ENCODE peak calls at places on chromosomes 16 and 17, in five cellular contexts. One of them, this sample, is unnamed.

GRCh38 chr17:45013021-45013997 is 38.1 kb downstream of the DCAKD start:
- DNase-seq in psoas muscle: no peak
- DNase-seq in Peyer's patch: no peak
- DNase-seq in brain microvascular endothelial cell: no peak
- DNase-seq in thoracic aorta: no peak
- DNase-seq in this sample: no peak

GRCh38 chr16:81873221-81873620 is 94.1 kb downstream of the PLCG2 start:
- DNase-seq in thoracic aorta: no peak
- DNase-seq in psoas muscle: no peak
- DNase-seq in brain microvascular endothelial cell: no peak
- DNase-seq in Peyer's patch: no peak
- DNase-seq in this sample: no peak

GRCh38 chr17:67481808-67482207 is 104.7 kb downstream of the PITPNC1 start:
- DNase-seq in thoracic aorta: no peak
- DNase-seq in brain microvascular endothelial cell: no peak
- DNase-seq in psoas muscle: no peak
- DNase-seq in Peyer's patch: no peak
- DNase-seq in this sample: no peak

GRCh38 chr16:57260294-57260929 is 15.4 kb downstream of the ARL2BP start:
- DNase-seq in Peyer's patch: no peak
- DNase-seq in thoracic aorta: no peak
- DNase-seq in psoas muscle: no peak
- DNase-seq in brain microvascular endothelial cell: peak; percentile 66
- DNase-seq in this sample: peak; percentile 41

GRCh38 chr16:89906141-89907025 is 12.3 kb upstream of the MC1R start:
- DNase-seq in psoas muscle: no peak
- DNase-seq in Peyer's patch: no peak
- DNase-seq in thoracic aorta: no peak
- DNase-seq in brain microvascular endothelial cell: no peak
- DNase-seq in this sample: no peak

GRCh38 chr17:32627233-32628008 is 140.6 kb downstream of the CDK5R1 start:
- DNase-seq in psoas muscle: no peak
- DNase-seq in Peyer's patch: no peak
- DNase-seq in brain microvascular endothelial cell: peak; percentile 39
- DNase-seq in thoracic aorta: no peak
- DNase-seq in this sample: no peak

GRCh38 chr17:1241904-1242303 is 28.3 kb upstream of the BHLHA9 start:
- DNase-seq in Peyer's patch: no peak
- DNase-seq in thoracic aorta: no peak
- DNase-seq in psoas muscle: peak; percentile 51
- DNase-seq in brain microvascular endothelial cell: peak; percentile 47
- DNase-seq in this sample: no peak

GRCh38 chr17:43667506-43668438 is 6.0 kb upstream of the MEOX1 start:
- DNase-seq in thoracic aorta: no peak
- DNase-seq in Peyer's patch: no peak
- DNase-seq in brain microvascular endothelial cell: peak; percentile 28
- DNase-seq in psoas muscle: no peak
- DNase-seq in this sample: no peak

GRCh38 chr17:58577696-58578095 is 63.3 kb upstream of the MTMR4 start:
- DNase-seq in thoracic aorta: no peak
- DNase-seq in brain microvascular endothelial cell: peak; percentile 33
- DNase-seq in Peyer's patch: peak; percentile 41
- DNase-seq in psoas muscle: peak; percentile 16
- DNase-seq in this sample: peak; percentile 55

GRCh38 chr17:50848039-50848438 is 12.7 kb downstream of the WFIKKN2 start:
- DNase-seq in psoas muscle: no peak
- DNase-seq in brain microvascular endothelial cell: no peak
- DNase-seq in thoracic aorta: no peak
- DNase-seq in Peyer's patch: no peak
- DNase-seq in this sample: no peak

GRCh38 chr17:46943511-46944393 is 20.8 kb downstream of the GOSR2 start:
- DNase-seq in thoracic aorta: no peak
- DNase-seq in Peyer's patch: no peak
- DNase-seq in psoas muscle: no peak
- DNase-seq in brain microvascular endothelial cell: peak; percentile 25
- DNase-seq in this sample: no peak

GRCh38 chr17:30263552-30264333 is 28.0 kb downstream of the BLMH start:
- DNase-seq in brain microvascular endothelial cell: peak; percentile 62
- DNase-seq in Peyer's patch: no peak
- DNase-seq in psoas muscle: no peak
- DNase-seq in thoracic aorta: no peak
- DNase-seq in this sample: no peak

GRCh38 chr17:10060526-10060925 is 137.9 kb downstream of the GAS7 start:
- DNase-seq in thoracic aorta: no peak
- DNase-seq in brain microvascular endothelial cell: no peak
- DNase-seq in psoas muscle: no peak
- DNase-seq in Peyer's patch: no peak
- DNase-seq in this sample: no peak

GRCh38 chr16:70715113-70715711 is 29.4 kb upstream of the MTSS2 start:
- DNase-seq in psoas muscle: peak; percentile 97
- DNase-seq in thoracic aorta: peak; percentile 92
- DNase-seq in Peyer's patch: peak; percentile 30
- DNase-seq in brain microvascular endothelial cell: peak; percentile 78
- DNase-seq in this sample: peak; percentile 75

GRCh38 chr17:42744283-42744805 is 496 bp downstream of the EZH1 start:
- DNase-seq in brain microvascular endothelial cell: no peak
- DNase-seq in thoracic aorta: peak; percentile 28
- DNase-seq in psoas muscle: peak; percentile 84
- DNase-seq in Peyer's patch: peak; percentile 57
- DNase-seq in this sample: peak; percentile 86

GRCh38 chr17:19830061-19830460 is 37.7 kb downstream of the ULK2 start:
- DNase-seq in Peyer's patch: no peak
- DNase-seq in brain microvascular endothelial cell: no peak
- DNase-seq in psoas muscle: no peak
- DNase-seq in thoracic aorta: no peak
- DNase-seq in this sample: no peak

GRCh38 chr16:49632111-49632797 is 223.7 kb downstream of the ZNF423 start:
- DNase-seq in psoas muscle: no peak
- DNase-seq in Peyer's patch: no peak
- DNase-seq in thoracic aorta: no peak
- DNase-seq in brain microvascular endothelial cell: no peak
- DNase-seq in this sample: no peak

GRCh38 chr16:21283521-21284289 is 5.6 kb upstream of the CRYM start:
- DNase-seq in thoracic aorta: no peak
- DNase-seq in Peyer's patch: peak; percentile 42
- DNase-seq in brain microvascular endothelial cell: peak; percentile 34
- DNase-seq in psoas muscle: peak; percentile 45
- DNase-seq in this sample: peak; percentile 60

GRCh38 chr16:4077083-4077714 is 39.0 kb downstream of the ADCY9 start:
- DNase-seq in psoas muscle: no peak
- DNase-seq in Peyer's patch: no peak
- DNase-seq in brain microvascular endothelial cell: no peak
- DNase-seq in thoracic aorta: no peak
- DNase-seq in this sample: no peak

GRCh38 chr16:72112906-72113615 is 19.4 kb downstream of the DHX38 start:
- DNase-seq in thoracic aorta: no peak
- DNase-seq in Peyer's patch: no peak
- DNase-seq in psoas muscle: no peak
- DNase-seq in brain microvascular endothelial cell: no peak
- DNase-seq in this sample: no peak

GRCh38 chr16:75237398-75238131 is 13.9 kb downstream of the BCAR1 start:
- DNase-seq in thoracic aorta: no peak
- DNase-seq in psoas muscle: no peak
- DNase-seq in Peyer's patch: no peak
- DNase-seq in brain microvascular endothelial cell: no peak
- DNase-seq in this sample: peak; percentile 47

GRCh38 chr17:42246515-42246914 is 29.7 kb downstream of the STAT5B start:
- DNase-seq in thoracic aorta: no peak
- DNase-seq in Peyer's patch: no peak
- DNase-seq in brain microvascular endothelial cell: peak; percentile 53
- DNase-seq in psoas muscle: no peak
- DNase-seq in this sample: no peak

GRCh38 chr17:1703063-1703462 is 7.1 kb downstream of the TLCD2 start:
- DNase-seq in thoracic aorta: no peak
- DNase-seq in Peyer's patch: no peak
- DNase-seq in psoas muscle: no peak
- DNase-seq in brain microvascular endothelial cell: no peak
- DNase-seq in this sample: no peak

GRCh38 chr16:1630450-1631213 is 18.5 kb downstream of the CRAMP1 start:
- DNase-seq in Peyer's patch: no peak
- DNase-seq in brain microvascular endothelial cell: no peak
- DNase-seq in thoracic aorta: no peak
- DNase-seq in psoas muscle: no peak
- DNase-seq in this sample: no peak

GRCh38 chr17:31722251-31723056 is 136.6 kb downstream of the COPRS start:
- DNase-seq in thoracic aorta: peak; percentile 19
- DNase-seq in psoas muscle: no peak
- DNase-seq in Peyer's patch: no peak
- DNase-seq in brain microvascular endothelial cell: peak; percentile 68
- DNase-seq in this sample: no peak

GRCh38 chr17:32494621-32495346 is 8.0 kb downstream of the CDK5R1 start:
- DNase-seq in brain microvascular endothelial cell: no peak
- DNase-seq in psoas muscle: no peak
- DNase-seq in Peyer's patch: no peak
- DNase-seq in thoracic aorta: no peak
- DNase-seq in this sample: no peak

GRCh38 chr17:18139949-18140348 is 31.4 kb downstream of the MYO15A start:
- DNase-seq in thoracic aorta: no peak
- DNase-seq in psoas muscle: no peak
- DNase-seq in brain microvascular endothelial cell: no peak
- DNase-seq in Peyer's patch: no peak
- DNase-seq in this sample: no peak

GRCh38 chr16:58325941-58326340 is 31.1 kb upstream of the PRSS54 start:
- DNase-seq in Peyer's patch: no peak
- DNase-seq in psoas muscle: no peak
- DNase-seq in thoracic aorta: no peak
- DNase-seq in brain microvascular endothelial cell: no peak
- DNase-seq in this sample: no peak

GRCh38 chr16:77364770-77365169 is 70.1 kb downstream of the ADAMTS18 start:
- DNase-seq in Peyer's patch: no peak
- DNase-seq in brain microvascular endothelial cell: no peak
- DNase-seq in thoracic aorta: no peak
- DNase-seq in psoas muscle: no peak
- DNase-seq in this sample: no peak

GRCh38 chr17:64661981-64662773 is at the start of gene SMURF2:
- DNase-seq in brain microvascular endothelial cell: peak; percentile 51
- DNase-seq in psoas muscle: peak; percentile 81
- DNase-seq in thoracic aorta: peak; percentile 34
- DNase-seq in Peyer's patch: peak; percentile 86
- DNase-seq in this sample: peak; percentile 89
- TF ChIP-seq CTCF in brain microvascular endothelial cell: no peak
- TF ChIP-seq CTCF in psoas muscle: no peak
- TF ChIP-seq CTCF in thoracic aorta: no peak
- TF ChIP-seq CTCF in Peyer's patch: no peak
- TF ChIP-seq CTCF in this sample: no peak

DNA sequence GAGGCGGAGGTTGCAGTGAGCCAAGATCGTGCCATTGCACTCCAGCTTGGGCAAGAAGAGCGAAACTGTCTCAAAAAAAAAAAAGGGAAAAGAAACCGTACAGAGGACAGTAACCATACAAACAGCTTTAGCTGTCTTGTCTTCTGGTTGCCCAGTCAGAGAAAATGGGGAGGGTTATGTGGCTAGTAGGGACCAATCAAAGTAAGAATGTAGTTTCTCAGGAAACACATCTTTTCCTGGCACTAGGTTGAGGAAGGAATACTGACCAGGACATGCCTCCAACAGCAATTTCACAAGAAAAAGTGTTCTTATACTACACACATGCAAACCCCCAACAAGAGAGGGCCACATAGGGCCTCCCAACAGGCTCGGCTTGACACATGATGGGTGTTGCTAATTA is 2.1 kb downstream of the MIF4GD start:
- DNase-seq in brain microvascular endothelial cell: no peak
- DNase-seq in Peyer's patch: no peak
- DNase-seq in thoracic aorta: no peak
- DNase-seq in psoas muscle: no peak
- DNase-seq in this sample: no peak
- H3K27ac ChIP-seq in brain microvascular endothelial cell: no peak overlapping the region
- H3K27ac ChIP-seq in Peyer's patch: no peak overlapping the region
- H3K27ac ChIP-seq in thoracic aorta: no peak overlapping the region
- H3K27ac ChIP-seq in psoas muscle: no peak overlapping the region
- H3K27ac ChIP-seq in this sample: no peak overlapping the region

DNA sequence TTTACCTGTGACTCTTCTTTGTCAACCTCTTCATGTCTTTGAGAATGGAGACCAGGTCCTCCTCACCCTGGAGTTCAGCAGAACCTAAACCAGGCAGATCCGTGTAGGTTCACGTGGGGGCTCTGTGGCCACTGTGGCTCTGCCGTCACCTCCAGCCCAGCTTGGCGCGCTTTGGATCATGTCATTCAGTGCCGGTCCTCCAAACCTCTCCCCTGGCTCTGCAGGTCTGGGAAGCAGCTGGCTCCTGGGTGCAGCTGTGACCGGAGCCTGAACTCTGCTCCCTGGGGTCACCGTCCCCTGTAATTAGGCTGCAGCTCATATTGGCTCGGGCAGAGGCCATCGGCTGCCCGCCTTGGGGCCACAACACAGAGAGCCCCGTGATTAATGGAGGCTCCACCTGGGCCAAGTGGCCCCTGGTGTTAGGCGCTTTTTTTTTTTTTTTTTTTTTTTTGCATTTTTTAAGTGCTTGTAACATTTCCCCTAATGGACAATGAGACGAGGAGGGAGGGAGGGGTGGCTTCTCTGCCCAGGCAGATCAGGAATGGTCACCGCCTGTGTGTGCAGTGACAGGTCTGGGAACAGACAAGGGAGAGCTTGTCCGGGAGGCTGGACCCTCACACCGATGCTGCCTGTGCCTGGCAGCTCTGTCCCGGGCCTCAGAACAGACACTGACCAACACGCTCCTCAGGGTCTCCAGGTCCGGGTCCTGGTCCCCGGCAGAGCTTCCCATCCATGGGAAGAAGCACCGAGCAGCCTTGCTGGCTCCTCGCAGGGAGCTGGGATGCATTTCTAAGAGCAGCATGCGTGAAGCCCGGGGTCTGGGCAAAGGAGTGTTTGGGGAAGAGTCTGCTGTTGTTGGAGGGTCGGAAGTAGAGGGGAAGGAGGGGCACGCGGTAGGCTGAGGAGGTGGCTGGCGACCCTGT is 247.9 kb downstream of the SEC14L1 start:
- DNase-seq in thoracic aorta: no peak
- DNase-seq in brain microvascular endothelial cell: no peak
- DNase-seq in Peyer's patch: no peak
- DNase-seq in psoas muscle: no peak
- DNase-seq in this sample: no peak
- H3K4me3 ChIP-seq in thoracic aorta: peak overlapping the region; percentile 43
- H3K4me3 ChIP-seq in brain microvascular endothelial cell: no peak overlapping the region
- H3K4me3 ChIP-seq in Peyer's patch: no peak overlapping the region
- H3K4me3 ChIP-seq in psoas muscle: peak overlapping the region; percentile 47
- H3K4me3 ChIP-seq in this sample: peak overlapping the region; percentile 45

DNA sequence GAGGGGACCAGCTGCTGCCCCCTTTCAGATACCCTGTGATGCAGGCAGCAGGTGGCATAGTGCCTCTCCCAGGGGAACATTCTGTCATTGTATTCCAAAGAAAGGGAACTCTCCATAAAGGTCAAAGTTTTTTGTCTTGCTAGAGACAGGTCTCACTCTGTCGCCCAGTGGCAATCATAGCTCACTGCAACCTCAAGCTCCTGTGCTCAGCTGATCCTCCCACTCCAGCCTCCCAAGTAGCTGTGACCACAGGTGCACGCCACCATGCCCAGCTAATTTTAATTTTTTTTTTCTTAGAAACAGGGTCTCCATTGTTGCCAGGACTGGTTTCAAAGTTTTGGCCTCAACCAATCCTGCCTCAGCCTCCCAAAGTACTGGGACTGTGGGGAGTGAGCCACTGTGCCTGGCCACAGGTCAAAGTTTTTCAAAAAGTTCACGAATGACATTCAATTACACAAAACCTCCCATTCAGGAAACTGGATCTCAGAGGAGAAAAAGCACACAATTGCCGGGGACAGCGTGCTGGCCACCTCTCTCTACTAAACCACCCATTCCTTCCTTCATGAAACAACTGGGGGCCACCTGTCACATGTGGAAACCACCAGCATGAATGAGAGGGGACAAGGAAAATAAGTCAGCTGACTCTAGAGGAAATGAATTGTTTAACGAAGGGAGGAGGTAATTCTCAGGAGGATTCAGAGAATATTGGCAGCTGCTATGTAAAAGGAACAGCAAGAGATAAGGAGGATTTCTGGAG is 80.0 kb downstream of the MARCHF10 start:
- DNase-seq in psoas muscle: no peak
- DNase-seq in thoracic aorta: no peak
- DNase-seq in brain microvascular endothelial cell: no peak
- DNase-seq in Peyer's patch: no peak
- DNase-seq in this sample: no peak
- TF ChIP-seq CTCF in psoas muscle: no peak
- TF ChIP-seq CTCF in thoracic aorta: no peak
- TF ChIP-seq CTCF in brain microvascular endothelial cell: peak; percentile 6
- TF ChIP-seq CTCF in Peyer's patch: no peak
- TF ChIP-seq CTCF in this sample: no peak